ENCODE peak calls at places on chromosomes 6 and 20, in five cellular contexts. One of them, this sample, is unnamed.

GRCh38 chr6:33591633-33592032 is 11.6 kb upstream of the BAK1 start:
- DNase-seq in BE2C: no peak
- DNase-seq in colonic mucosa: no peak
- DNase-seq in lower leg skin: no peak
- DNase-seq in hepatocyte: no peak
- DNase-seq in this sample: no peak

GRCh38 chr6:162532283-162533008 is 195.1 kb downstream of the PRKN start:
- DNase-seq in BE2C: peak
- DNase-seq in colonic mucosa: no peak
- DNase-seq in lower leg skin: no peak
- DNase-seq in hepatocyte: no peak
- DNase-seq in this sample: no peak

GRCh38 chr6:133447924-133448323 is 206.8 kb downstream of the EYA4 start:
- DNase-seq in BE2C: no peak
- DNase-seq in colonic mucosa: no peak
- DNase-seq in lower leg skin: no peak
- DNase-seq in hepatocyte: no peak
- DNase-seq in this sample: no peak

GRCh38 chr20:17666491-17666890 is 15.6 kb downstream of the RRBP1 start:
- DNase-seq in BE2C: no peak
- DNase-seq in colonic mucosa: no peak
- DNase-seq in lower leg skin: no peak
- DNase-seq in hepatocyte: no peak
- DNase-seq in this sample: no peak

GRCh38 chr6:126919947-126920346 is 198.5 kb upstream of the RSPO3 start:
- DNase-seq in BE2C: no peak
- DNase-seq in colonic mucosa: no peak
- DNase-seq in lower leg skin: no peak
- DNase-seq in hepatocyte: peak
- DNase-seq in this sample: no peak

GRCh38 chr6:50913105-50913770 is 94.6 kb downstream of the TFAP2B start:
- DNase-seq in BE2C: no peak
- DNase-seq in colonic mucosa: no peak
- DNase-seq in lower leg skin: peak
- DNase-seq in hepatocyte: no peak
- DNase-seq in this sample: no peak

GRCh38 chr20:54078296-54078695 is 7.9 kb upstream of the BCAS1 start:
- DNase-seq in BE2C: no peak
- DNase-seq in colonic mucosa: no peak
- DNase-seq in lower leg skin: no peak
- DNase-seq in hepatocyte: no peak
- DNase-seq in this sample: no peak

GRCh38 chr6:136524936-136525413 is 25.2 kb downstream of the MAP7 start:
- DNase-seq in BE2C: peak
- DNase-seq in colonic mucosa: no peak
- DNase-seq in lower leg skin: no peak
- DNase-seq in hepatocyte: no peak
- DNase-seq in this sample: no peak

GRCh38 chr6:8530775-8531435 is 95.6 kb upstream of the SLC35B3 start:
- DNase-seq in BE2C: no peak
- DNase-seq in colonic mucosa: no peak
- DNase-seq in lower leg skin: no peak
- DNase-seq in hepatocyte: no peak
- DNase-seq in this sample: no peak

GRCh38 chr6:37517411-37517812 is 17.7 kb upstream of the CCDC167 start:
- DNase-seq in BE2C: no peak
- DNase-seq in colonic mucosa: peak
- DNase-seq in lower leg skin: no peak
- DNase-seq in hepatocyte: no peak
- DNase-seq in this sample: no peak

GRCh38 chr20:58028123-58028522 is 200.3 kb downstream of the ANKRD60 start:
- DNase-seq in BE2C: peak
- DNase-seq in colonic mucosa: peak
- DNase-seq in lower leg skin: peak
- DNase-seq in hepatocyte: no peak
- DNase-seq in this sample: no peak

GRCh38 chr6:16236648-16237199 is 1.7 kb upstream of the GMPR start:
- DNase-seq in BE2C: no peak
- DNase-seq in colonic mucosa: peak
- DNase-seq in lower leg skin: no peak
- DNase-seq in hepatocyte: no peak
- DNase-seq in this sample: no peak

GRCh38 chr20:58091810-58092209 is 136.6 kb downstream of the ANKRD60 start:
- DNase-seq in BE2C: no peak
- DNase-seq in colonic mucosa: no peak
- DNase-seq in lower leg skin: peak
- DNase-seq in hepatocyte: no peak
- DNase-seq in this sample: no peak

GRCh38 chr20:33443006-33443511 is 504 bp downstream of the SNTA1 start:
- DNase-seq in BE2C: peak
- DNase-seq in colonic mucosa: peak
- DNase-seq in lower leg skin: peak
- DNase-seq in hepatocyte: peak
- DNase-seq in this sample: no peak

GRCh38 chr6:109793793-109794192 is 102.7 kb downstream of the FIG4 start:
- DNase-seq in BE2C: no peak
- DNase-seq in colonic mucosa: peak
- DNase-seq in lower leg skin: no peak
- DNase-seq in hepatocyte: peak
- DNase-seq in this sample: no peak

GRCh38 chr20:32777177-32777956 is 15.2 kb downstream of the DNMT3B start:
- DNase-seq in BE2C: no peak
- DNase-seq in colonic mucosa: no peak
- DNase-seq in lower leg skin: no peak
- DNase-seq in hepatocyte: no peak
- DNase-seq in this sample: no peak

GRCh38 chr6:52731719-52732118 is 31.6 kb downstream of the GSTA2 start:
- DNase-seq in BE2C: no peak
- DNase-seq in colonic mucosa: no peak
- DNase-seq in lower leg skin: no peak
- DNase-seq in hepatocyte: no peak
- DNase-seq in this sample: no peak

GRCh38 chr6:81614292-81614691 is 138.2 kb downstream of the TENT5A start:
- DNase-seq in BE2C: no peak
- DNase-seq in colonic mucosa: peak
- DNase-seq in lower leg skin: no peak
- DNase-seq in hepatocyte: peak
- DNase-seq in this sample: no peak

GRCh38 chr6:98835149-98836024 is 1.0 kb downstream of the POU3F2 start:
- DNase-seq in BE2C: peak
- DNase-seq in colonic mucosa: no peak
- DNase-seq in lower leg skin: no peak
- DNase-seq in hepatocyte: peak
- DNase-seq in this sample: peak

GRCh38 chr20:63529861-63530787 is 7.1 kb downstream of the PTK6 start:
- DNase-seq in BE2C: peak
- DNase-seq in colonic mucosa: peak
- DNase-seq in lower leg skin: no peak
- DNase-seq in hepatocyte: peak
- DNase-seq in this sample: no peak

GRCh38 chr6:111441678-111442243 is 41.3 kb downstream of the REV3L start:
- DNase-seq in BE2C: no peak
- DNase-seq in colonic mucosa: no peak
- DNase-seq in lower leg skin: no peak
- DNase-seq in hepatocyte: no peak
- DNase-seq in this sample: no peak

GRCh38 chr6:89323461-89324098 is 8.5 kb upstream of the GABRR2 start:
- DNase-seq in BE2C: no peak
- DNase-seq in colonic mucosa: no peak
- DNase-seq in lower leg skin: no peak
- DNase-seq in hepatocyte: no peak
- DNase-seq in this sample: no peak

GRCh38 chr20:14778096-14778495 is 440.7 kb upstream of the FLRT3 start:
- DNase-seq in BE2C: no peak
- DNase-seq in colonic mucosa: no peak
- DNase-seq in lower leg skin: no peak
- DNase-seq in hepatocyte: no peak
- DNase-seq in this sample: no peak

GRCh38 chr20:59747671-59748515 is 143.6 kb downstream of the PHACTR3 start:
- DNase-seq in BE2C: no peak
- DNase-seq in colonic mucosa: no peak
- DNase-seq in lower leg skin: no peak
- DNase-seq in hepatocyte: no peak
- DNase-seq in this sample: no peak

GRCh38 chr6:163309491-163310026 is 105.0 kb upstream of the QKI start:
- DNase-seq in BE2C: no peak
- DNase-seq in colonic mucosa: no peak
- DNase-seq in lower leg skin: no peak
- DNase-seq in hepatocyte: no peak
- DNase-seq in this sample: no peak

GRCh38 chr6:30687659-30688431 is 1.4 kb upstream of the PPP1R18 start:
- DNase-seq in BE2C: no peak
- DNase-seq in colonic mucosa: peak
- DNase-seq in lower leg skin: no peak
- DNase-seq in hepatocyte: peak
- DNase-seq in this sample: no peak
- TF ChIP-seq CTCF in BE2C: no peak
- TF ChIP-seq CTCF in colonic mucosa: no peak
- TF ChIP-seq CTCF in lower leg skin: no peak
- TF ChIP-seq CTCF in hepatocyte: peak
- TF ChIP-seq CTCF in this sample: no peak

GRCh38 chr20:41411458-41411857 is 44.8 kb upstream of the EMILIN3 start:
- DNase-seq in BE2C: no peak
- DNase-seq in colonic mucosa: no peak
- DNase-seq in lower leg skin: no peak
- DNase-seq in hepatocyte: no peak
- DNase-seq in this sample: no peak
- TF ChIP-seq CTCF in BE2C: peak
- TF ChIP-seq CTCF in colonic mucosa: no peak
- TF ChIP-seq CTCF in lower leg skin: no peak
- TF ChIP-seq CTCF in hepatocyte: peak
- TF ChIP-seq CTCF in this sample: no peak

GRCh38 chr6:73724389-73724788 is 28.4 kb downstream of the CD109 start:
- DNase-seq in BE2C: no peak
- DNase-seq in colonic mucosa: no peak
- DNase-seq in lower leg skin: no peak
- DNase-seq in hepatocyte: no peak
- DNase-seq in this sample: no peak
- TF ChIP-seq CTCF in BE2C: no peak
- TF ChIP-seq CTCF in colonic mucosa: no peak
- TF ChIP-seq CTCF in lower leg skin: no peak
- TF ChIP-seq CTCF in hepatocyte: no peak
- TF ChIP-seq CTCF in this sample: no peak

DNA sequence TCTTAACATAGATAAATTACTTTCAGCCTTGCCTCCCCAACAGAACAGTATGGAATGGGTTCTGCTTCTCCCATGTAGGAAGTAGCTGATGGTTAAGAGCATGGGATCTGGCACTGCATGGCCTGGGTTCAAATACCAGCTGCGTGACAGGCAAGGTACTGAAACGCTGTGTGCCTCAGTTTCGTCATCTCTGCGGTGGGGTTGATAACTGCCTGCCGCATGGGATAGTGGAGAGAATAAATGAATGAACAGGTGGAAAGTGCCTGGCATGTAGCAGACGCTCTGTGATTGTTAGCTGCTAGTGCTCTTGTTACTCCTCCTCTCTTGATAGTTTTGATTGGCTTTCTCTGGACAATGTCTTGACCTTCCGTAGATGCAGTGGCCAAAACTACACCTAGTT is 213.3 kb downstream of the ZDHHC14 start:
- DNase-seq in BE2C: no peak
- DNase-seq in colonic mucosa: no peak
- DNase-seq in lower leg skin: no peak
- DNase-seq in hepatocyte: no peak
- DNase-seq in this sample: no peak
- TF ChIP-seq CTCF in BE2C: no peak
- TF ChIP-seq CTCF in colonic mucosa: no peak
- TF ChIP-seq CTCF in lower leg skin: no peak
- TF ChIP-seq CTCF in hepatocyte: no peak
- TF ChIP-seq CTCF in this sample: no peak

DNA sequence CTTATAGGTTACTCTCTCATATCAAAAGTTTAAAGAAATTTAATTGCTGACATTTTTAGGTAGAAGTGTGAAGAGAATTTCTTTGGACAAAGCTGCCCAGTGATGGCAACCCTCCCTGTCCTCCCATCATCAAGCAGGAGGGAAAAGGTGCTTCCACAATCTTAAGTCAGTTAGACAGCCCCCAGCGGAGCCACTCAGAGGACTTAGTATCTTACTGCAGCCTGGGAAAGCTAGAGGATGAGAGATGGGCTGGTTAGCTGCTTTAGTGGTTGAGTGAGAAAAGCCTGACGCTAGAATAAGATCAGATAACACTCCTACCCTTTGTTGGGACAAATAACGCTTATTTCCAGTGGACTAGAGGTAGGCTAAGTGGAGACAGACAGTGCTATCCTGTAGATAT is 227.1 kb downstream of the RFPL4B start:
- DNase-seq in BE2C: no peak
- DNase-seq in colonic mucosa: no peak
- DNase-seq in lower leg skin: no peak
- DNase-seq in hepatocyte: no peak
- DNase-seq in this sample: no peak
- TF ChIP-seq CTCF in BE2C: no peak
- TF ChIP-seq CTCF in colonic mucosa: no peak
- TF ChIP-seq CTCF in lower leg skin: no peak
- TF ChIP-seq CTCF in hepatocyte: no peak
- TF ChIP-seq CTCF in this sample: no peak

GRCh38 chr20:24533449-24533848 is 64.0 kb downstream of the SYNDIG1 start:
- DNase-seq in BE2C: no peak
- DNase-seq in colonic mucosa: no peak
- DNase-seq in lower leg skin: no peak
- DNase-seq in hepatocyte: no peak
- DNase-seq in this sample: no peak
- TF ChIP-seq CTCF in BE2C: no peak
- TF ChIP-seq CTCF in colonic mucosa: no peak
- TF ChIP-seq CTCF in lower leg skin: no peak
- TF ChIP-seq CTCF in hepatocyte: no peak
- TF ChIP-seq CTCF in this sample: no peak

DNA sequence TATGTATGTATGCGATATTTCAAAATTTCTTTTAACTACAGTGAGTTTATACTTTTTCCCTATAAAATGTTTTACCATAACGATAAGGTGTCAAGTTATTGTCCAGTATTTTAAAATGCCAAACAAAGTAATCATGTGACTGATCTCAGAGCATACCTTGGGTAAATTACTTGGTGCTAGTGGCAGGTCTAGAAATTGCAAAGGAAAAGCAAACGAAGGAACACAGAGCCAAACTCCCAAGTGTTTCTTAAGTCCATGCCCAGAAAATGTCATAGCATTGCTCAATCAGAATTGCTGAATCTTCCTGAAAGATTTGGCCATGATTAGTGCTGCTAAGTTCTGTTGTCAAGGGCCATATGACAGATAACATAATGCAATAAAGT is 77.5 kb downstream of the CAP2 start:
- DNase-seq in BE2C: no peak
- DNase-seq in colonic mucosa: no peak
- DNase-seq in lower leg skin: no peak
- DNase-seq in hepatocyte: peak
- DNase-seq in this sample: no peak
- TF ChIP-seq CTCF in BE2C: no peak
- TF ChIP-seq CTCF in colonic mucosa: no peak
- TF ChIP-seq CTCF in lower leg skin: no peak
- TF ChIP-seq CTCF in hepatocyte: no peak
- TF ChIP-seq CTCF in this sample: no peak